ENCODE peak calls at places on chromosomes 2 and 18, in eight cellular contexts. F is A549, I is HCT116, U is GM12878, B is K562, J is HepG2, W is H1, T is SK-N-SH. Y is an unnamed sample.

GRCh38 chr2:88739985-88740600 is 48.6 kb downstream of the RPIA start:
- DNase-seq in F (peak; percentile 64), I (peak; percentile 46), U (peak; percentile 42), B (peak; percentile 81), J (peak; percentile 70), W (peak; percentile 91), T (peak; percentile 75), Y (peak; percentile 82)

GRCh38 chr2:142863485-142863921 is 14.0 kb upstream of the KYNU start:
- DNase-seq in F (no peak), I (no peak), U (no peak), B (no peak), J (peak; percentile 98), W (no peak), T (no peak), Y (peak; percentile 76)

GRCh38 chr2:69583434-69583833 is 60.1 kb downstream of the AAK1 start:
- DNase-seq in F (no peak), I (no peak), U (no peak), B (no peak), J (no peak), W (no peak), T (no peak), Y (no peak)

GRCh38 chr2:74366036-74366435 is 14.1 kb downstream of the DCTN1 start:
- DNase-seq in F (no peak), I (no peak), U (no peak), B (no peak), J (no peak), W (no peak), T (no peak), Y (no peak)

GRCh38 chr18:8084160-8084559 is 517.0 kb downstream of the PTPRM start:
- DNase-seq in F (peak; percentile 15), I (peak; percentile 21), U (no peak), B (peak; percentile 39), J (peak; percentile 28), W (peak; percentile 55), T (peak; percentile 38), Y (peak; percentile 43)

GRCh38 chr2:216298719-216299118 is 73.6 kb downstream of the MARCHF4 start:
- DNase-seq in F (peak; percentile 38), I (no peak), U (no peak), B (no peak), J (no peak), W (no peak), T (no peak), Y (peak; percentile 59)

GRCh38 chr2:126839711-126840110 is 59.0 kb upstream of the TEX51 start:
- DNase-seq in F (no peak), I (no peak), U (no peak), B (no peak), J (no peak), W (no peak), T (peak; percentile 28), Y (no peak)

GRCh38 chr2:42052702-42053481 is 5.1 kb downstream of the PKDCC start:
- DNase-seq in F (no peak), I (no peak), U (no peak), B (peak; percentile 28), J (no peak), W (no peak), T (no peak), Y (no peak)

GRCh38 chr18:79275461-79275860 is 120.3 kb upstream of the NFATC1 start:
- DNase-seq in F (no peak), I (no peak), U (no peak), B (no peak), J (no peak), W (no peak), T (no peak), Y (no peak)

GRCh38 chr2:197033222-197033621 is 106.7 kb upstream of the PGAP1 start:
- DNase-seq in F (no peak), I (no peak), U (no peak), B (no peak), J (no peak), W (no peak), T (no peak), Y (no peak)

GRCh38 chr2:172929644-172930043 is 146.0 kb upstream of the MAP3K20 start:
- DNase-seq in F (no peak), I (no peak), U (no peak), B (no peak), J (no peak), W (no peak), T (no peak), Y (peak; percentile 25)

GRCh38 chr18:44973282-44973681 is 292.6 kb downstream of the SETBP1 start:
- DNase-seq in F (no peak), I (no peak), U (no peak), B (no peak), J (no peak), W (no peak), T (no peak), Y (peak; percentile 6)

GRCh38 chr2:219230201-219230540 is 565 bp downstream of the ANKZF1 start:
- DNase-seq in F (no peak), I (no peak), U (no peak), B (peak; percentile 32), J (peak; percentile 45), W (peak; percentile 56), T (peak; percentile 65), Y (no peak)

GRCh38 chr18:80233899-80234298 is 13.4 kb downstream of the PARD6G start:
- DNase-seq in F (no peak), I (no peak), U (no peak), B (no peak), J (no peak), W (no peak), T (no peak), Y (no peak)

GRCh38 chr2:68837164-68837860 is 33.9 kb downstream of the BMP10 start:
- DNase-seq in F (peak; percentile 66), I (peak; percentile 58), U (peak; percentile 13), B (peak; percentile 69), J (peak; percentile 55), W (peak; percentile 84), T (no peak), Y (peak; percentile 73)

GRCh38 chr2:138708682-138709241 is 71.4 kb downstream of the NXPH2 start:
- DNase-seq in F (no peak), I (no peak), U (no peak), B (no peak), J (no peak), W (no peak), T (no peak), Y (no peak)

GRCh38 chr18:57959278-57959677 is 84.7 kb upstream of the NEDD4L start:
- DNase-seq in F (peak; percentile 67), I (peak; percentile 72), U (no peak), B (no peak), J (peak; percentile 66), W (no peak), T (peak; percentile 49), Y (peak; percentile 59)

GRCh38 chr2:25608718-25609117 is 64.7 kb downstream of the DTNB start:
- DNase-seq in F (no peak), I (no peak), U (no peak), B (no peak), J (peak; percentile 32), W (no peak), T (no peak), Y (no peak)

GRCh38 chr2:28496781-28497180 is 921 bp downstream of the PLB1 start:
- DNase-seq in F (no peak), I (no peak), U (no peak), B (no peak), J (no peak), W (no peak), T (no peak), Y (no peak)

GRCh38 chr2:108858894-108859293 is 72.3 kb downstream of the CCDC138 start:
- DNase-seq in F (no peak), I (no peak), U (no peak), B (no peak), J (no peak), W (no peak), T (no peak), Y (no peak)

GRCh38 chr2:164662066-164662465 is 40.8 kb upstream of the GRB14 start:
- DNase-seq in F (no peak), I (no peak), U (no peak), B (no peak), J (no peak), W (no peak), T (no peak), Y (no peak)

DNA sequence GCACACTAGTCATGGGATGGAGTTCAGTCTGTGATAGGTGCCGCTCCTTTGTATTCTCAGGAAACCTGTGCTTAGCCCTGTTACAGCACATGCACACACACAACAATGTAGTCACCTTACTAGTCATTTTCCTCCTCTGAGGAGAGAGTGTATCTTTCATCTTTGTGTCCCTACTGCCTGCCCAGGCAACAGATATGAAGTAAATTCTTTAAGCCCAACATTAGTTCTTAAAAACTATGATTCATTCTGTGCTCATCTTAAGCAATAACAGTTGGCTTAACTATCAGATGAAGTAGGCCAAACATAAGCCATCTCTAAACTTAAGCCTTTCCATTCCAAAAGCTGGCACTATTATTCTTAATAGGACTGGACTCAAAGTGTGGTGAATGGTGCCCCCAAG is 186.5 kb downstream of the LNPK start:
- DNase-seq in F (no peak), I (no peak), U (no peak), B (no peak), J (no peak), W (no peak), T (no peak), Y (no peak)
- TF ChIP-seq MAX in F (no peak), I (no peak), U (no peak), B (no peak), J (no peak), W (no peak), T (no peak), Y (no peak)

DNA sequence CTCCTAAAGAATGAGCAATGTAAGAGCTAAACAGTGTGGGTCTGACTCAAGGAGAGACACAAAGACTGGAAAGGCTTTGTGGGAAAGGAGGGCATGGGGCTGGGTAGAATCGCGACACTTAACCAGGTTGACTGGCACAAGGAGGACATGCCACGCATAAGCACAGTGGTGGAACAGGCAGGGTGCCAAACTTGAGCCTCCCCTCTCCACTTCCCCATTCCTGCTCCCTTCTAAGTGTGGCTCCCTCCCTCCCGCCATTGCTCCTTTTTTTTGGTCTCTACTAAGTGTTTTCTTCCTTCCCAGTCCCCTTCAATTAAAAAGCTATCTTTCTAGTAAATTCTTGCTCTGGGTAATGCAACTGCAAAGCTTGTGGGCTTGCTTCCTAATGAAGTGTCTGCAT is 40.3 kb upstream of the ZFP36L2 start:
- DNase-seq in F (no peak), I (no peak), U (no peak), B (no peak), J (no peak), W (no peak), T (no peak), Y (no peak)
- H3K27ac ChIP-seq in F (no peak overlapping the region), I (no peak overlapping the region), U (no peak overlapping the region), B (no peak overlapping the region), J (no peak overlapping the region), W (no peak overlapping the region), T (peak overlapping the region; percentile 5), Y (no peak overlapping the region)

GRCh38 chr18:46013484-46014189 is 46.5 kb upstream of the EPG5 start:
- DNase-seq in F (no peak), I (no peak), U (no peak), B (no peak), J (no peak), W (no peak), T (no peak), Y (peak; percentile 37)
- TF ChIP-seq MAX in F (no peak), I (no peak), U (no peak), B (no peak), J (no peak), W (no peak), T (no peak), Y (no peak)

DNA sequence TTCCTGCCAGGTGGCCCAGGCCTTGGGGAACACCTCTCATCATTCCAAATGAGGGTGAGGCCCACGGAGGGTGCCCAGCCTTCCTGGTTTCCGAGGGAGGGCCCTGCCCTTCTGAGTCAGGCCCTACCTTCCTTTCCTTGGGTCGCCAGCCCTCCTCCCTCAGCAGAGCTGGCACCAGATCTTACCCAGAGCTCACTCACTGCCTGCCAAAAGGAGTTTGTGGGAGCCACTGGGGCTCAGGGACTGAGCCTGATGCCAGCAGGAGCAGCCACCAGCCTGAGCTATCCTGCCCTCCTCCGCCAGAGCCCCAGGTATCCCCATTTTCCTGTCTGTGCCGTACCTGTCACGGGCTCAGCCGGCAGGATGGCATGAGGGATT is 64.1 kb downstream of the NRP2 start:
- DNase-seq in F (no peak), I (no peak), U (no peak), B (no peak), J (no peak), W (no peak), T (peak; percentile 71), Y (no peak)
- H3K27ac ChIP-seq in F (peak overlapping the region; percentile 87), I (no peak overlapping the region), U (no peak overlapping the region), B (no peak overlapping the region), J (no peak overlapping the region), W (no peak overlapping the region), T (no peak overlapping the region), Y (no peak overlapping the region)

Y was measured in endothelial cell of umbilical vein.